ENCODE peak calls at places on chromosome 5, in ten cellular contexts. E, V, F, Q, I, T, C, H, A and K are unnamed samples.

GRCh38 chr5:61467766-61468482 is 135.9 kb downstream of the ZSWIM6 start:
- DNase-seq in C (peak), V (no peak), H (peak), Q (no peak), A (no peak), T (no peak), E (no peak), F (peak), I (no peak), K (no peak)

GRCh38 chr5:61575103-61575502 is 243.0 kb downstream of the ZSWIM6 start:
- DNase-seq in F (peak), E (no peak), C (peak), I (no peak), Q (no peak), V (no peak), H (peak), A (no peak), T (no peak), K (no peak)

GRCh38 chr5:141822134-141822533 is 56.1 kb downstream of the PCDH1 start:
- DNase-seq in F (no peak), A (no peak), T (no peak), I (no peak), E (no peak), Q (no peak), C (peak), V (no peak), H (no peak), K (no peak)

GRCh38 chr5:158013939-158014338 is 155.0 kb upstream of the CLINT1 start:
- DNase-seq in F (no peak), Q (no peak), V (peak), I (no peak), A (no peak), T (no peak), E (peak), H (peak), C (peak), K (peak)

GRCh38 chr5:168346417-168346816 is 55.0 kb downstream of the WWC1 start:
- DNase-seq in A (no peak), V (no peak), I (no peak), H (peak), T (no peak), Q (no peak), F (peak), C (peak), E (no peak), K (no peak)

GRCh38 chr5:160197341-160198147 is 31.8 kb upstream of the FABP6 start:
- DNase-seq in I (no peak), F (no peak), Q (no peak), T (no peak), V (peak), H (no peak), E (peak), A (no peak), C (no peak), K (no peak)

GRCh38 chr5:141788296-141788980 is 89.8 kb downstream of the PCDH1 start:
- DNase-seq in C (no peak), V (no peak), F (no peak), T (no peak), E (no peak), H (no peak), I (no peak), Q (no peak), A (no peak), K (no peak)

GRCh38 chr5:139543423-139543991 is 17.6 kb upstream of the UBE2D2 start:
- DNase-seq in T (peak), A (no peak), I (no peak), V (peak), H (peak), Q (peak), C (no peak), E (peak), F (no peak), K (peak)

GRCh38 chr5:17312358-17312757 is 94.9 kb downstream of the BASP1 start:
- DNase-seq in C (no peak), E (no peak), V (no peak), H (no peak), I (no peak), F (no peak), T (no peak), Q (no peak), A (no peak), K (no peak)

GRCh38 chr5:128579111-128579510 is 41.1 kb upstream of the FBN2 start:
- DNase-seq in F (no peak), C (peak), I (no peak), T (no peak), E (no peak), H (no peak), A (no peak), V (no peak), Q (no peak), K (no peak)

GRCh38 chr5:168737066-168737465 is 157.9 kb upstream of the PANK3 start:
- DNase-seq in C (no peak), A (no peak), H (no peak), Q (no peak), V (no peak), E (no peak), I (no peak), T (no peak), F (no peak), K (no peak)

GRCh38 chr5:39076757-39077475 is 2.7 kb upstream of the RICTOR start:
- DNase-seq in Q (no peak), A (no peak), I (no peak), F (no peak), E (peak), T (no peak), V (no peak), C (peak), H (no peak), K (peak)

GRCh38 chr5:82664711-82665110 is 386.6 kb upstream of the RPS23 start:
- DNase-seq in A (no peak), E (no peak), C (no peak), F (no peak), V (no peak), I (no peak), H (no peak), Q (no peak), T (no peak), K (no peak)

GRCh38 chr5:25489834-25490538 is 845.2 kb upstream of the CDH10 start:
- DNase-seq in C (peak), Q (no peak), T (no peak), E (no peak), I (no peak), V (no peak), H (no peak), A (no peak), F (no peak), K (no peak)

GRCh38 chr5:142364251-142365145 is 39.7 kb upstream of the SPRY4 start:
- DNase-seq in I (peak), T (peak), C (peak), E (peak), Q (peak), A (peak), V (peak), H (peak), F (no peak), K (no peak)

GRCh38 chr5:150404991-150405816 is 7.5 kb downstream of the CD74 start:
- DNase-seq in A (no peak), F (no peak), H (no peak), C (no peak), I (no peak), V (no peak), T (no peak), E (peak), Q (no peak), K (no peak)

GRCh38 chr5:167406503-167406902 is 884.9 kb upstream of the WWC1 start:
- DNase-seq in A (no peak), F (no peak), I (no peak), T (no peak), E (no peak), C (no peak), V (no peak), Q (no peak), H (no peak), K (no peak)

GRCh38 chr5:1564182-1564748 is 40.5 kb upstream of the LPCAT1 start:
- DNase-seq in E (no peak), V (no peak), H (peak), Q (no peak), T (no peak), A (no peak), F (peak), C (peak), I (no peak), K (no peak)

GRCh38 chr5:155983954-155984353 is 343.0 kb upstream of the SGCD start:
- DNase-seq in V (no peak), C (no peak), A (no peak), Q (no peak), F (no peak), E (no peak), H (no peak), I (no peak), T (no peak), K (no peak)

GRCh38 chr5:138972230-138972629 is 97.1 kb upstream of the LRRTM2 start:
- DNase-seq in V (no peak), I (no peak), C (no peak), F (no peak), A (no peak), H (no peak), Q (no peak), E (no peak), T (no peak), K (no peak)

GRCh38 chr5:73612799-73613198 is 13.2 kb upstream of the ARHGEF28 start:
- DNase-seq in I (no peak), H (no peak), A (no peak), T (no peak), F (no peak), C (no peak), E (no peak), Q (no peak), V (no peak), K (no peak)

GRCh38 chr5:138726848-138727247 is 26.4 kb upstream of the CTNNA1 start:
- DNase-seq in I (no peak), C (no peak), A (no peak), F (no peak), T (no peak), E (peak), H (no peak), V (no peak), Q (no peak), K (no peak)

GRCh38 chr5:127254729-127255284 is 35.8 kb upstream of the MEGF10 start:
- DNase-seq in C (peak), T (no peak), Q (no peak), E (no peak), A (no peak), I (no peak), F (no peak), V (no peak), H (peak), K (no peak)

GRCh38 chr5:87829214-87829551 is 416.5 kb upstream of the CCNH start:
- DNase-seq in A (peak), C (peak), E (no peak), H (peak), Q (peak), V (peak), F (peak), I (no peak), T (no peak), K (no peak)

GRCh38 chr5:78269088-78269703 is 25.3 kb downstream of the AP3B1 start:
- DNase-seq in Q (no peak), H (no peak), V (no peak), A (no peak), I (no peak), E (peak), F (no peak), T (no peak), C (peak), K (peak)

GRCh38 chr5:156640751-156641241 is 209.3 kb upstream of the PPP1R2B start:
- DNase-seq in H (no peak), Q (no peak), F (no peak), I (no peak), T (no peak), A (no peak), C (no peak), E (no peak), V (no peak), K (no peak)

DNA sequence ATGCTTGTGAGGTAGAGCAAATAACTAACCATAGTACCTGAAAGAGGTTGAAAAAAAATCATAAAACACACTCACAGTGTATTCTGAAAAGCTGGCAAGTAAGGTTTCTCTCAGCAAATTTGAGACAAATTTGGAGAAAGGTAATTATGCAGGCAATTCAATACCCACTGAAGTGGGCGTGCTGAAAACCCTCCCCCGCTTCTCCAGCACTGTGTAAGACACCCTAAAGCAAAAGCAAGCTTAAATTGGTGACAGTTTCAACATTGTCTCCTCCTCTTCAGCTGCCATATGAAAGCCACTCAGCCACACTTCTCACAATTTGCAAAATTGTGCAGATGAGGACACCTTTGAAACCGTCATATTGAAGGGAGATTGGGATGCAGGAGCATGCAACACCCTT is 322.3 kb upstream of the CDH6 start:
- DNase-seq in I (no peak), F (no peak), Q (no peak), V (no peak), H (no peak), E (no peak), C (no peak), A (no peak), T (no peak), K (no peak)
- TF ChIP-seq CTCF in I (no peak), F (no peak), Q (no peak), V (no peak), H (no peak), E (no peak), C (no peak), A (no peak), T (no peak), K (no peak)

DNA sequence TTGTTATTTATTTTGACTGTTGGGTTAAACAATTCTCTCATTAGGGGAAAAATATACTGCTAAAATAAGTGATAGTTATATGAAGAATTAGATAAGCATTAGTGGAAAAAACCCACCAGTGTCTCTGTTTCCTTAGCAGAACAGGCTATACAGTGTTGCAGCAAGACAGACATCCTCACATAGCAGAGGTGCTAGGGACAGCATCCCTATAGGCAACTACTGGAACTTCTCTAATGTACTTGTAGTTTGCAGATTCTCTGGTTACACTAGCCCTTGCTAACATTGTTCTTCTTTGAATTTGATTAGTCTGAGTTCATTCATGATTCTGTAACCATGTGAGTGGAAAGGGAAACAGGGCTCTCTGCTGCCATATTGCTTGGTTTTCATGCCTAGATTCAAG is 661.8 kb upstream of the RGMB start:
- DNase-seq in C (no peak), Q (no peak), I (no peak), F (no peak), E (no peak), V (no peak), T (no peak), H (no peak), A (no peak), K (no peak)
- TF ChIP-seq CTCF in C (no peak), Q (no peak), I (no peak), F (no peak), E (no peak), V (no peak), T (no peak), H (no peak), A (no peak), K (no peak)

GRCh38 chr5:96952118-96952750 is 16.4 kb downstream of the LNPEP start:
- DNase-seq in T (no peak), F (no peak), E (no peak), V (no peak), A (no peak), C (no peak), H (no peak), I (no peak), Q (peak), K (no peak)

GRCh38 chr5:96957125-96958041 is 21.5 kb downstream of the LNPEP start:
- DNase-seq in H (no peak), E (peak), V (no peak), A (no peak), Q (no peak), T (no peak), I (no peak), C (no peak), F (no peak), K (peak)

GRCh38 chr5:96958977-96959376 is 23.1 kb downstream of the LNPEP start:
- DNase-seq in T (no peak), V (no peak), A (no peak), H (no peak), E (no peak), I (no peak), F (no peak), C (no peak), Q (no peak), K (no peak)

DNA sequence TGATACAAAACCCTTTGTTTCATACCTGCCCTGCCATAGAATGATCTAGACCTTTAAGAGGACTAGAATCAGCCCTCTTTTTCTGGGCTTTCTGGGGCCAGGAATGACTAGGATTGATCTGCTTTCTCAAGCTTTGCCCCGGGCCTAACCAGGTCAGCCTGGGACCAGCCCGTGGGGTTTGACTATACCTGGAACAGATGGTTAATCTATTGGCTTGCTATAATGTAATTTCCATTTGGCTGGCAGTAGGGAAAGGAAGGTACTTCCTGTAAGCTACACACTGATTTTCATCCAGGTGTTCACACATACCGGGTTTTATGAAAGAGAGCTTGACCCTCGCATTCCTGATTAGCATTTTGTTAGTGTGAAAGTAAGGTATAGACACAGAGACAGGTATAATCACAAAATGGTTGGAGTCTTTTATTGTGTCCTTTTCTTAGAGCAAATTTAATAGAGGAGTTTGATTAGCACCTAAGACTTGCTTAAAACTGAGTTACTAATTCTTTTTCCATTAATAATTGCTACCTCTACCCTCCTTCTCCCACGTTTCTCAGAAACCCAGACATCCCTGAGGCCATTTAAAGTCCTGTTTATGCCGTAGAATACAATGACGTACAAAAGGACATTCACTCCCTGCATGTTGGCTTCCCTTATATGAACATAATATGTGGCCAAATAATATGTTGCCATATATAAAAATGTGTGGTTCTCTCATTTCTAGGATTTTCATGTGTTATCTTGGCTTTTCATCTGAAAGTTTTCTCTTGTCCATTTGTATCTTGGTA is 17.3 kb downstream of the LNPEP start:
- DNase-seq in I (no peak), C (no peak), A (no peak), Q (no peak), H (no peak), F (no peak), V (no peak), T (no peak), E (no peak), K (no peak)
- TF ChIP-seq CTCF in I (no peak), C (no peak), A (no peak), Q (no peak), H (no peak), F (no peak), V (no peak), T (no peak), E (no peak), K (no peak)

DNA sequence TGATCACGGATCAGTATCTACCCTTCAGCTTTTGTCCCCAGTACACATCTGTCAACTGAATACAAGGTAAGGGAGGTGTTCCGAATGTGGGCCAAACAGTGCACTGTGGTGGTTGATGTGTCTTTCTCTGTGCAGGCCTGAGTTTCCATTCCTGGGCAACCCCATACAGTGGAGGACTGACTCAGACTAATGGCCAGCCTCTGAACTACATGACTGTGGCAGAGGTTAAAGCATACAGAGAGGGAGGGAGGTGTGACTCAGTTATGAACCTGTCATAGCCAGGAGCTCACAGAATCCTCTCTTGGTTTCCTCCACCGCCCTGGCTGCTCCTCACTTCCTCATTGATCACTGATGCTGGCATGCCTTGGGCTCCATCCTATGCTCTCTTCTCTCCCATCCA is 136.4 kb upstream of the TAS2R1 start:
- DNase-seq in E (peak), C (peak), Q (no peak), V (no peak), A (no peak), F (no peak), H (no peak), I (no peak), T (no peak), K (no peak)
- TF ChIP-seq CTCF in E (no peak), C (no peak), Q (no peak), V (no peak), A (no peak), F (no peak), H (no peak), I (no peak), T (no peak), K (no peak)

GRCh38 chr5:177336112-177336511 is 15.4 kb downstream of the LMAN2 start:
- DNase-seq in A (no peak), C (no peak), E (no peak), Q (no peak), F (no peak), H (no peak), I (no peak), V (no peak), T (no peak), K (no peak)
- TF ChIP-seq CTCF in A (no peak), C (no peak), E (peak), Q (no peak), F (peak), H (no peak), I (no peak), V (no peak), T (no peak), K (peak)